ENCODE peak calls at places on chromosomes 6 and 20, in ten cellular contexts. One of them, this sample, is unnamed.

GRCh38 chr6:55882731-55883595 is 7.6 kb upstream of the BMP5 start:
- DNase-seq in colonic mucosa: no peak
- DNase-seq in activated naive CD8-positive, alpha-beta T cell treated with anti-CD3 and anti-CD28 coated beads, Interleukin-2, amount 50 U/mL, for 24 hours: no peak
- DNase-seq in activated T-cell treated with anti-CD3 and anti-CD28 coated beads, Interleukin-2, amount 50 U/mL, for 72 hours: no peak
- DNase-seq in CD8-positive, alpha-beta memory T cell: no peak
- DNase-seq in posterior cingulate gyrus: no peak
- DNase-seq in testis: no peak
- DNase-seq in posterior vena cava: no peak
- DNase-seq in neural progenitor cell: no peak
- DNase-seq in HuH-7.5: no peak
- DNase-seq in this sample: peak; percentile 93

GRCh38 chr6:96458771-96459170 is 62.8 kb upstream of the UFL1 start:
- DNase-seq in activated naive CD8-positive, alpha-beta T cell treated with anti-CD3 and anti-CD28 coated beads, Interleukin-2, amount 50 U/mL, for 24 hours: no peak
- DNase-seq in testis: no peak
- DNase-seq in activated T-cell treated with anti-CD3 and anti-CD28 coated beads, Interleukin-2, amount 50 U/mL, for 72 hours: no peak
- DNase-seq in colonic mucosa: no peak
- DNase-seq in HuH-7.5: no peak
- DNase-seq in posterior cingulate gyrus: no peak
- DNase-seq in CD8-positive, alpha-beta memory T cell: no peak
- DNase-seq in neural progenitor cell: no peak
- DNase-seq in posterior vena cava: no peak
- DNase-seq in this sample: no peak

GRCh38 chr6:169250660-169251059 is 3.0 kb downstream of the THBS2 start:
- DNase-seq in posterior vena cava: peak; percentile 82
- DNase-seq in neural progenitor cell: no peak
- DNase-seq in HuH-7.5: no peak
- DNase-seq in posterior cingulate gyrus: peak; percentile 86
- DNase-seq in colonic mucosa: no peak
- DNase-seq in CD8-positive, alpha-beta memory T cell: no peak
- DNase-seq in activated naive CD8-positive, alpha-beta T cell treated with anti-CD3 and anti-CD28 coated beads, Interleukin-2, amount 50 U/mL, for 24 hours: no peak
- DNase-seq in testis: no peak
- DNase-seq in activated T-cell treated with anti-CD3 and anti-CD28 coated beads, Interleukin-2, amount 50 U/mL, for 72 hours: no peak
- DNase-seq in this sample: peak; percentile 71

GRCh38 chr6:5517781-5518180 is 256.5 kb downstream of the FARS2 start:
- DNase-seq in testis: no peak
- DNase-seq in posterior cingulate gyrus: no peak
- DNase-seq in HuH-7.5: no peak
- DNase-seq in activated T-cell treated with anti-CD3 and anti-CD28 coated beads, Interleukin-2, amount 50 U/mL, for 72 hours: peak; percentile 52
- DNase-seq in posterior vena cava: no peak
- DNase-seq in activated naive CD8-positive, alpha-beta T cell treated with anti-CD3 and anti-CD28 coated beads, Interleukin-2, amount 50 U/mL, for 24 hours: peak; percentile 45
- DNase-seq in neural progenitor cell: no peak
- DNase-seq in CD8-positive, alpha-beta memory T cell: peak; percentile 14
- DNase-seq in colonic mucosa: no peak
- DNase-seq in this sample: no peak

GRCh38 chr6:1770435-1770843 is 160.7 kb downstream of the FOXC1 start:
- DNase-seq in activated naive CD8-positive, alpha-beta T cell treated with anti-CD3 and anti-CD28 coated beads, Interleukin-2, amount 50 U/mL, for 24 hours: peak; percentile 49
- DNase-seq in CD8-positive, alpha-beta memory T cell: peak; percentile 46
- DNase-seq in HuH-7.5: no peak
- DNase-seq in activated T-cell treated with anti-CD3 and anti-CD28 coated beads, Interleukin-2, amount 50 U/mL, for 72 hours: peak; percentile 70
- DNase-seq in posterior vena cava: no peak
- DNase-seq in neural progenitor cell: no peak
- DNase-seq in testis: no peak
- DNase-seq in colonic mucosa: no peak
- DNase-seq in posterior cingulate gyrus: no peak
- DNase-seq in this sample: no peak

GRCh38 chr6:53811082-53811481 is 16.3 kb downstream of the LRRC1 start:
- DNase-seq in HuH-7.5: no peak
- DNase-seq in posterior cingulate gyrus: no peak
- DNase-seq in colonic mucosa: peak; percentile 77
- DNase-seq in posterior vena cava: no peak
- DNase-seq in testis: no peak
- DNase-seq in activated naive CD8-positive, alpha-beta T cell treated with anti-CD3 and anti-CD28 coated beads, Interleukin-2, amount 50 U/mL, for 24 hours: no peak
- DNase-seq in CD8-positive, alpha-beta memory T cell: no peak
- DNase-seq in neural progenitor cell: no peak
- DNase-seq in activated T-cell treated with anti-CD3 and anti-CD28 coated beads, Interleukin-2, amount 50 U/mL, for 72 hours: no peak
- DNase-seq in this sample: peak; percentile 73

GRCh38 chr6:28258877-28259777 is at the start of gene NKAPL:
- DNase-seq in HuH-7.5: no peak
- DNase-seq in activated naive CD8-positive, alpha-beta T cell treated with anti-CD3 and anti-CD28 coated beads, Interleukin-2, amount 50 U/mL, for 24 hours: peak; percentile 68
- DNase-seq in colonic mucosa: peak; percentile 45
- DNase-seq in activated T-cell treated with anti-CD3 and anti-CD28 coated beads, Interleukin-2, amount 50 U/mL, for 72 hours: peak; percentile 58
- DNase-seq in neural progenitor cell: no peak
- DNase-seq in testis: peak; percentile 88
- DNase-seq in CD8-positive, alpha-beta memory T cell: peak; percentile 33
- DNase-seq in posterior cingulate gyrus: peak; percentile 94
- DNase-seq in posterior vena cava: peak; percentile 96
- DNase-seq in this sample: no peak

GRCh38 chr20:32439132-32439829 is 81.2 kb downstream of the ASXL1 start:
- DNase-seq in posterior vena cava: no peak
- DNase-seq in activated T-cell treated with anti-CD3 and anti-CD28 coated beads, Interleukin-2, amount 50 U/mL, for 72 hours: peak; percentile 48
- DNase-seq in HuH-7.5: no peak
- DNase-seq in posterior cingulate gyrus: no peak
- DNase-seq in neural progenitor cell: no peak
- DNase-seq in activated naive CD8-positive, alpha-beta T cell treated with anti-CD3 and anti-CD28 coated beads, Interleukin-2, amount 50 U/mL, for 24 hours: peak; percentile 63
- DNase-seq in colonic mucosa: no peak
- DNase-seq in testis: peak; percentile 14
- DNase-seq in CD8-positive, alpha-beta memory T cell: no peak
- DNase-seq in this sample: no peak

GRCh38 chr6:15157479-15157878 is 88.4 kb upstream of the JARID2 start:
- DNase-seq in activated T-cell treated with anti-CD3 and anti-CD28 coated beads, Interleukin-2, amount 50 U/mL, for 72 hours: no peak
- DNase-seq in colonic mucosa: no peak
- DNase-seq in CD8-positive, alpha-beta memory T cell: no peak
- DNase-seq in neural progenitor cell: no peak
- DNase-seq in HuH-7.5: no peak
- DNase-seq in testis: no peak
- DNase-seq in posterior vena cava: no peak
- DNase-seq in activated naive CD8-positive, alpha-beta T cell treated with anti-CD3 and anti-CD28 coated beads, Interleukin-2, amount 50 U/mL, for 24 hours: no peak
- DNase-seq in posterior cingulate gyrus: no peak
- DNase-seq in this sample: no peak

GRCh38 chr6:41187924-41188886 is 12.7 kb downstream of the TREML2 start:
- DNase-seq in posterior cingulate gyrus: no peak
- DNase-seq in activated naive CD8-positive, alpha-beta T cell treated with anti-CD3 and anti-CD28 coated beads, Interleukin-2, amount 50 U/mL, for 24 hours: no peak
- DNase-seq in posterior vena cava: no peak
- DNase-seq in HuH-7.5: no peak
- DNase-seq in CD8-positive, alpha-beta memory T cell: no peak
- DNase-seq in neural progenitor cell: no peak
- DNase-seq in activated T-cell treated with anti-CD3 and anti-CD28 coated beads, Interleukin-2, amount 50 U/mL, for 72 hours: no peak
- DNase-seq in colonic mucosa: no peak
- DNase-seq in testis: no peak
- DNase-seq in this sample: no peak

GRCh38 chr6:3229566-3230274 is 2.3 kb upstream of the TUBB2B start:
- DNase-seq in testis: no peak
- DNase-seq in posterior vena cava: no peak
- DNase-seq in colonic mucosa: no peak
- DNase-seq in activated T-cell treated with anti-CD3 and anti-CD28 coated beads, Interleukin-2, amount 50 U/mL, for 72 hours: peak; percentile 62
- DNase-seq in activated naive CD8-positive, alpha-beta T cell treated with anti-CD3 and anti-CD28 coated beads, Interleukin-2, amount 50 U/mL, for 24 hours: peak; percentile 41
- DNase-seq in posterior cingulate gyrus: peak; percentile 75
- DNase-seq in CD8-positive, alpha-beta memory T cell: peak; percentile 23
- DNase-seq in HuH-7.5: no peak
- DNase-seq in neural progenitor cell: peak; percentile 75
- DNase-seq in this sample: no peak

GRCh38 chr6:12899080-12899815 is 182.7 kb downstream of the PHACTR1 start:
- DNase-seq in activated T-cell treated with anti-CD3 and anti-CD28 coated beads, Interleukin-2, amount 50 U/mL, for 72 hours: no peak
- DNase-seq in activated naive CD8-positive, alpha-beta T cell treated with anti-CD3 and anti-CD28 coated beads, Interleukin-2, amount 50 U/mL, for 24 hours: no peak
- DNase-seq in CD8-positive, alpha-beta memory T cell: no peak
- DNase-seq in testis: no peak
- DNase-seq in neural progenitor cell: no peak
- DNase-seq in colonic mucosa: no peak
- DNase-seq in posterior vena cava: no peak
- DNase-seq in posterior cingulate gyrus: no peak
- DNase-seq in HuH-7.5: no peak
- DNase-seq in this sample: no peak

GRCh38 chr6:11093065-11093590 is 506 bp upstream of the SMIM13 start:
- DNase-seq in testis: peak; percentile 76
- DNase-seq in posterior cingulate gyrus: no peak
- DNase-seq in CD8-positive, alpha-beta memory T cell: no peak
- DNase-seq in colonic mucosa: peak; percentile 63
- DNase-seq in activated naive CD8-positive, alpha-beta T cell treated with anti-CD3 and anti-CD28 coated beads, Interleukin-2, amount 50 U/mL, for 24 hours: no peak
- DNase-seq in posterior vena cava: peak; percentile 85
- DNase-seq in neural progenitor cell: no peak
- DNase-seq in HuH-7.5: peak; percentile 34
- DNase-seq in activated T-cell treated with anti-CD3 and anti-CD28 coated beads, Interleukin-2, amount 50 U/mL, for 72 hours: peak; percentile 35
- DNase-seq in this sample: peak; percentile 44

GRCh38 chr6:119442776-119443184 is 93.2 kb upstream of the MAN1A1 start:
- DNase-seq in posterior cingulate gyrus: no peak
- DNase-seq in CD8-positive, alpha-beta memory T cell: no peak
- DNase-seq in activated naive CD8-positive, alpha-beta T cell treated with anti-CD3 and anti-CD28 coated beads, Interleukin-2, amount 50 U/mL, for 24 hours: no peak
- DNase-seq in colonic mucosa: no peak
- DNase-seq in posterior vena cava: no peak
- DNase-seq in activated T-cell treated with anti-CD3 and anti-CD28 coated beads, Interleukin-2, amount 50 U/mL, for 72 hours: no peak
- DNase-seq in neural progenitor cell: no peak
- DNase-seq in testis: peak; percentile 28
- DNase-seq in HuH-7.5: no peak
- DNase-seq in this sample: no peak

GRCh38 chr6:16129623-16130243 is 847 bp downstream of the MYLIP start:
- DNase-seq in posterior vena cava: peak; percentile 82
- DNase-seq in activated T-cell treated with anti-CD3 and anti-CD28 coated beads, Interleukin-2, amount 50 U/mL, for 72 hours: peak; percentile 51
- DNase-seq in CD8-positive, alpha-beta memory T cell: peak; percentile 25
- DNase-seq in neural progenitor cell: peak; percentile 45
- DNase-seq in testis: peak; percentile 36
- DNase-seq in HuH-7.5: no peak
- DNase-seq in colonic mucosa: peak; percentile 54
- DNase-seq in activated naive CD8-positive, alpha-beta T cell treated with anti-CD3 and anti-CD28 coated beads, Interleukin-2, amount 50 U/mL, for 24 hours: peak; percentile 38
- DNase-seq in posterior cingulate gyrus: peak; percentile 74
- DNase-seq in this sample: peak; percentile 21

GRCh38 chr6:125273251-125273650 is 28.5 kb downstream of the HDDC2 start:
- DNase-seq in posterior vena cava: peak; percentile 73
- DNase-seq in activated T-cell treated with anti-CD3 and anti-CD28 coated beads, Interleukin-2, amount 50 U/mL, for 72 hours: no peak
- DNase-seq in HuH-7.5: no peak
- DNase-seq in posterior cingulate gyrus: no peak
- DNase-seq in CD8-positive, alpha-beta memory T cell: no peak
- DNase-seq in neural progenitor cell: no peak
- DNase-seq in testis: no peak
- DNase-seq in activated naive CD8-positive, alpha-beta T cell treated with anti-CD3 and anti-CD28 coated beads, Interleukin-2, amount 50 U/mL, for 24 hours: no peak
- DNase-seq in colonic mucosa: no peak
- DNase-seq in this sample: no peak

GRCh38 chr6:44253307-44254101 is 3.8 kb downstream of the SLC35B2 start:
- DNase-seq in neural progenitor cell: peak; percentile 67
- DNase-seq in colonic mucosa: peak; percentile 77
- DNase-seq in posterior cingulate gyrus: no peak
- DNase-seq in HuH-7.5: no peak
- DNase-seq in posterior vena cava: peak; percentile 69
- DNase-seq in testis: peak; percentile 43
- DNase-seq in activated naive CD8-positive, alpha-beta T cell treated with anti-CD3 and anti-CD28 coated beads, Interleukin-2, amount 50 U/mL, for 24 hours: peak; percentile 74
- DNase-seq in CD8-positive, alpha-beta memory T cell: peak; percentile 45
- DNase-seq in activated T-cell treated with anti-CD3 and anti-CD28 coated beads, Interleukin-2, amount 50 U/mL, for 72 hours: peak; percentile 79
- DNase-seq in this sample: peak; percentile 66

GRCh38 chr6:7143161-7143974 is 35.6 kb downstream of the RREB1 start:
- DNase-seq in neural progenitor cell: no peak
- DNase-seq in CD8-positive, alpha-beta memory T cell: no peak
- DNase-seq in activated T-cell treated with anti-CD3 and anti-CD28 coated beads, Interleukin-2, amount 50 U/mL, for 72 hours: peak; percentile 11
- DNase-seq in testis: peak; percentile 63
- DNase-seq in colonic mucosa: no peak
- DNase-seq in HuH-7.5: no peak
- DNase-seq in activated naive CD8-positive, alpha-beta T cell treated with anti-CD3 and anti-CD28 coated beads, Interleukin-2, amount 50 U/mL, for 24 hours: no peak
- DNase-seq in posterior cingulate gyrus: no peak
- DNase-seq in posterior vena cava: no peak
- DNase-seq in this sample: no peak

GRCh38 chr6:159978291-159979135 is 9.6 kb downstream of the IGF2R start:
- DNase-seq in HuH-7.5: no peak
- DNase-seq in posterior cingulate gyrus: no peak
- DNase-seq in testis: no peak
- DNase-seq in neural progenitor cell: peak; percentile 16
- DNase-seq in activated naive CD8-positive, alpha-beta T cell treated with anti-CD3 and anti-CD28 coated beads, Interleukin-2, amount 50 U/mL, for 24 hours: peak; percentile 72
- DNase-seq in activated T-cell treated with anti-CD3 and anti-CD28 coated beads, Interleukin-2, amount 50 U/mL, for 72 hours: peak; percentile 72
- DNase-seq in posterior vena cava: no peak
- DNase-seq in CD8-positive, alpha-beta memory T cell: no peak
- DNase-seq in colonic mucosa: no peak
- DNase-seq in this sample: peak; percentile 61

GRCh38 chr6:29011276-29011734 is 6.2 kb upstream of the ZNF311 start:
- DNase-seq in activated naive CD8-positive, alpha-beta T cell treated with anti-CD3 and anti-CD28 coated beads, Interleukin-2, amount 50 U/mL, for 24 hours: peak; percentile 41
- DNase-seq in posterior vena cava: no peak
- DNase-seq in testis: peak; percentile 79
- DNase-seq in HuH-7.5: no peak
- DNase-seq in activated T-cell treated with anti-CD3 and anti-CD28 coated beads, Interleukin-2, amount 50 U/mL, for 72 hours: peak; percentile 49
- DNase-seq in colonic mucosa: no peak
- DNase-seq in neural progenitor cell: peak; percentile 93
- DNase-seq in posterior cingulate gyrus: peak; percentile 71
- DNase-seq in CD8-positive, alpha-beta memory T cell: peak; percentile 63
- DNase-seq in this sample: no peak

GRCh38 chr20:58637466-58638198 is 13.5 kb upstream of the STX16 start:
- DNase-seq in HuH-7.5: no peak
- DNase-seq in neural progenitor cell: no peak
- DNase-seq in colonic mucosa: no peak
- DNase-seq in posterior vena cava: no peak
- DNase-seq in CD8-positive, alpha-beta memory T cell: no peak
- DNase-seq in activated T-cell treated with anti-CD3 and anti-CD28 coated beads, Interleukin-2, amount 50 U/mL, for 72 hours: no peak
- DNase-seq in posterior cingulate gyrus: no peak
- DNase-seq in activated naive CD8-positive, alpha-beta T cell treated with anti-CD3 and anti-CD28 coated beads, Interleukin-2, amount 50 U/mL, for 24 hours: no peak
- DNase-seq in testis: no peak
- DNase-seq in this sample: no peak

GRCh38 chr6:99364026-99364425 is 14.6 kb upstream of the FAXC start:
- DNase-seq in posterior vena cava: no peak
- DNase-seq in posterior cingulate gyrus: no peak
- DNase-seq in CD8-positive, alpha-beta memory T cell: no peak
- DNase-seq in testis: no peak
- DNase-seq in activated naive CD8-positive, alpha-beta T cell treated with anti-CD3 and anti-CD28 coated beads, Interleukin-2, amount 50 U/mL, for 24 hours: no peak
- DNase-seq in activated T-cell treated with anti-CD3 and anti-CD28 coated beads, Interleukin-2, amount 50 U/mL, for 72 hours: peak; percentile 20
- DNase-seq in colonic mucosa: no peak
- DNase-seq in HuH-7.5: no peak
- DNase-seq in neural progenitor cell: no peak
- DNase-seq in this sample: no peak

GRCh38 chr6:145895802-145896201 is 68.4 kb downstream of the SHPRH start:
- DNase-seq in activated T-cell treated with anti-CD3 and anti-CD28 coated beads, Interleukin-2, amount 50 U/mL, for 72 hours: no peak
- DNase-seq in HuH-7.5: no peak
- DNase-seq in neural progenitor cell: no peak
- DNase-seq in posterior vena cava: no peak
- DNase-seq in CD8-positive, alpha-beta memory T cell: no peak
- DNase-seq in activated naive CD8-positive, alpha-beta T cell treated with anti-CD3 and anti-CD28 coated beads, Interleukin-2, amount 50 U/mL, for 24 hours: no peak
- DNase-seq in testis: no peak
- DNase-seq in colonic mucosa: no peak
- DNase-seq in posterior cingulate gyrus: no peak
- DNase-seq in this sample: peak; percentile 17

GRCh38 chr20:32479697-32480140 is 105.4 kb downstream of the NOL4L start:
- DNase-seq in activated naive CD8-positive, alpha-beta T cell treated with anti-CD3 and anti-CD28 coated beads, Interleukin-2, amount 50 U/mL, for 24 hours: no peak
- DNase-seq in colonic mucosa: peak; percentile 83
- DNase-seq in posterior cingulate gyrus: no peak
- DNase-seq in testis: no peak
- DNase-seq in neural progenitor cell: no peak
- DNase-seq in posterior vena cava: peak; percentile 18
- DNase-seq in activated T-cell treated with anti-CD3 and anti-CD28 coated beads, Interleukin-2, amount 50 U/mL, for 72 hours: no peak
- DNase-seq in CD8-positive, alpha-beta memory T cell: no peak
- DNase-seq in HuH-7.5: no peak
- DNase-seq in this sample: no peak

GRCh38 chr20:59515013-59515905 is 89.1 kb upstream of the PHACTR3 start:
- DNase-seq in HuH-7.5: peak; percentile 80
- DNase-seq in colonic mucosa: peak; percentile 74
- DNase-seq in activated T-cell treated with anti-CD3 and anti-CD28 coated beads, Interleukin-2, amount 50 U/mL, for 72 hours: no peak
- DNase-seq in neural progenitor cell: peak; percentile 92
- DNase-seq in posterior cingulate gyrus: peak; percentile 95
- DNase-seq in CD8-positive, alpha-beta memory T cell: no peak
- DNase-seq in testis: peak; percentile 88
- DNase-seq in activated naive CD8-positive, alpha-beta T cell treated with anti-CD3 and anti-CD28 coated beads, Interleukin-2, amount 50 U/mL, for 24 hours: peak; percentile 29
- DNase-seq in posterior vena cava: peak; percentile 87
- DNase-seq in this sample: peak; percentile 75

GRCh38 chr6:10347561-10348327 is 67.1 kb downstream of the TFAP2A start:
- DNase-seq in testis: no peak
- DNase-seq in posterior vena cava: no peak
- DNase-seq in neural progenitor cell: no peak
- DNase-seq in activated T-cell treated with anti-CD3 and anti-CD28 coated beads, Interleukin-2, amount 50 U/mL, for 72 hours: no peak
- DNase-seq in HuH-7.5: no peak
- DNase-seq in posterior cingulate gyrus: no peak
- DNase-seq in CD8-positive, alpha-beta memory T cell: no peak
- DNase-seq in activated naive CD8-positive, alpha-beta T cell treated with anti-CD3 and anti-CD28 coated beads, Interleukin-2, amount 50 U/mL, for 24 hours: no peak
- DNase-seq in colonic mucosa: no peak
- DNase-seq in this sample: peak; percentile 87

GRCh38 chr20:17557675-17558006 is 12.2 kb upstream of the DSTN start:
- DNase-seq in HuH-7.5: no peak
- DNase-seq in CD8-positive, alpha-beta memory T cell: no peak
- DNase-seq in posterior cingulate gyrus: no peak
- DNase-seq in posterior vena cava: no peak
- DNase-seq in testis: no peak
- DNase-seq in neural progenitor cell: no peak
- DNase-seq in activated naive CD8-positive, alpha-beta T cell treated with anti-CD3 and anti-CD28 coated beads, Interleukin-2, amount 50 U/mL, for 24 hours: no peak
- DNase-seq in colonic mucosa: peak; percentile 44
- DNase-seq in activated T-cell treated with anti-CD3 and anti-CD28 coated beads, Interleukin-2, amount 50 U/mL, for 72 hours: no peak
- DNase-seq in this sample: peak; percentile 58

GRCh38 chr20:23145281-23145700 is 59.2 kb upstream of the CD93 start:
- DNase-seq in HuH-7.5: no peak
- DNase-seq in colonic mucosa: no peak
- DNase-seq in posterior cingulate gyrus: no peak
- DNase-seq in neural progenitor cell: no peak
- DNase-seq in posterior vena cava: no peak
- DNase-seq in testis: no peak
- DNase-seq in activated naive CD8-positive, alpha-beta T cell treated with anti-CD3 and anti-CD28 coated beads, Interleukin-2, amount 50 U/mL, for 24 hours: no peak
- DNase-seq in activated T-cell treated with anti-CD3 and anti-CD28 coated beads, Interleukin-2, amount 50 U/mL, for 72 hours: no peak
- DNase-seq in CD8-positive, alpha-beta memory T cell: no peak
- DNase-seq in this sample: peak; percentile 89

This sample was measured in MCF 10A.